ENCODE peak calls at places on chromosomes 2 and 18, in nine cellular contexts. M is GM23338; P is mammary epithelial cell; X is adrenal gland; J is AG04450; T is AG10803; Q is CD8-positive, alpha-beta T cell; N is PC-9; H is suprapubic skin. L is an unnamed sample.

GRCh38 chr2:21003572-21004180 is 40.2 kb downstream of the APOB start:
- DNase-seq in N (no peak), H (no peak), P (no peak), Q (no peak), X (no peak), M (no peak), J (no peak), T (no peak), L (no peak)

GRCh38 chr2:134665729-134666506 is 52.9 kb downstream of the TMEM163 start:
- DNase-seq in X (no peak), P (no peak), T (no peak), J (no peak), Q (no peak), H (no peak), M (no peak), N (no peak), L (no peak)

GRCh38 chr2:42234056-42234455 is 64.9 kb downstream of the EML4 start:
- DNase-seq in P (peak), J (peak), X (no peak), H (no peak), N (no peak), Q (no peak), M (peak), T (peak), L (peak)

GRCh38 chr2:185880396-185880795 is 141.8 kb downstream of the FSIP2 start:
- DNase-seq in N (no peak), J (no peak), M (peak), P (no peak), H (no peak), T (no peak), X (no peak), Q (no peak), L (no peak)

GRCh38 chr2:25310965-25311865 is 30.5 kb downstream of the DNMT3A start:
- DNase-seq in Q (no peak), P (peak), X (no peak), J (no peak), H (peak), N (peak), M (peak), T (no peak), L (no peak)

GRCh38 chr2:188853307-188853706 is 120.9 kb upstream of the COL3A1 start:
- DNase-seq in P (no peak), Q (no peak), N (no peak), X (no peak), H (no peak), T (peak), M (no peak), J (peak), L (peak)

GRCh38 chr2:96792772-96793749 is 23.0 kb upstream of the CNNM3 start:
- DNase-seq in Q (no peak), J (no peak), H (no peak), T (no peak), P (no peak), M (no peak), N (no peak), X (no peak), L (no peak)

GRCh38 chr2:23900927-23901322 is 26.0 kb downstream of the ATAD2B start:
- DNase-seq in M (no peak), J (peak), N (no peak), H (no peak), P (peak), X (no peak), T (peak), Q (no peak), L (peak)

GRCh38 chr2:43222472-43223146 is 3.8 kb downstream of the ZFP36L2 start:
- DNase-seq in M (no peak), N (no peak), H (no peak), J (no peak), P (peak), T (peak), Q (no peak), X (no peak), L (peak)

GRCh38 chr2:13601506-13601905 is 884.8 kb downstream of the TRIB2 start:
- DNase-seq in Q (no peak), P (no peak), J (no peak), M (no peak), T (no peak), N (no peak), H (no peak), X (no peak), L (no peak)

GRCh38 chr2:145158051-145158586 is 638.2 kb upstream of the ZEB2 start:
- DNase-seq in H (peak), P (peak), M (no peak), N (peak), J (peak), X (no peak), Q (no peak), T (peak), L (peak)

GRCh38 chr2:200698217-200698616 is 112.4 kb downstream of the AOX1 start:
- DNase-seq in X (no peak), T (no peak), Q (no peak), J (no peak), H (no peak), M (no peak), N (no peak), P (no peak), L (no peak)

GRCh38 chr2:172283476-172283875 is 143.9 kb upstream of the ITGA6 start:
- DNase-seq in X (no peak), P (no peak), Q (no peak), H (no peak), N (peak), M (no peak), T (peak), J (no peak), L (no peak)

GRCh38 chr18:23593720-23594119 is 7.4 kb upstream of the NPC1 start:
- DNase-seq in P (peak), N (no peak), M (no peak), X (no peak), H (no peak), T (peak), Q (no peak), J (peak), L (peak)

GRCh38 chr18:65259403-65259802 is 491.4 kb upstream of the CDH7 start:
- DNase-seq in T (no peak), N (no peak), Q (no peak), J (no peak), X (no peak), P (no peak), H (no peak), M (no peak), L (no peak)

GRCh38 chr2:73063909-73064875 is 7.3 kb downstream of the SFXN5 start:
- DNase-seq in H (no peak), J (peak), T (peak), M (peak), X (no peak), Q (no peak), N (peak), P (peak), L (peak)

GRCh38 chr2:12304494-12305228 is 412.1 kb upstream of the TRIB2 start:
- DNase-seq in Q (no peak), J (no peak), P (no peak), M (no peak), N (no peak), X (no peak), H (no peak), T (peak), L (peak)

GRCh38 chr2:36290306-36290705 is 65.3 kb upstream of the CRIM1 start:
- DNase-seq in M (no peak), H (no peak), J (no peak), P (no peak), N (no peak), T (peak), X (no peak), Q (no peak), L (no peak)

GRCh38 chr2:24908316-24908937 is 11.6 kb downstream of the ADCY3 start:
- DNase-seq in N (no peak), H (peak), X (no peak), M (no peak), Q (no peak), J (no peak), P (no peak), T (no peak), L (no peak)

GRCh38 chr2:208213508-208214120 is 23.8 kb upstream of the C2orf80 start:
- DNase-seq in J (no peak), N (no peak), M (no peak), X (no peak), H (no peak), Q (no peak), P (no peak), T (no peak), L (no peak)

GRCh38 chr2:157334797-157335196 is 9.2 kb upstream of the ERMN start:
- DNase-seq in H (no peak), J (no peak), T (no peak), N (no peak), M (no peak), X (no peak), P (no peak), Q (no peak), L (no peak)

GRCh38 chr2:240872317-240873097 is 3.9 kb downstream of the AGXT start:
- DNase-seq in M (no peak), P (no peak), T (no peak), X (no peak), J (no peak), Q (no peak), N (no peak), H (peak), L (no peak)

DNA sequence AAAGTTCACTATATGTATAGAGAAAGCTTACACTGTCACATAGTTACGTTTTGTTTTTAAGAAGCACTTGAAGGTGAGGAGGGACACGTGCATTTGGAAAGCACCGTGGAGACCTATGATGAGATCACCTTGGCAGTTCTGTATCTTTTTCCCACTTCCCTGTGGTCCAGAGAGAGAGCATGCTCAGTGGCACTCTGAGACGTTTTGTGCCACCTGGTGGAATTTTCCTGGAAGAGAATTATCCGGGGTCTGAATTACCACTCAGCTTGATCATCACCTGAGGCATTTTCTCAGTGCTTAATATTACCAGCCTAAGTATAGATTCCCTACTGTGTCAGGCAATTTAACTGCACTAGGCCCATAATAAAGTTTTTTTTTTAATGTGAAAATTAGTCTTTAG is 469.4 kb upstream of the SMIM21 start:
- DNase-seq in M (peak), P (peak), T (no peak), J (no peak), X (no peak), H (no peak), N (no peak), Q (no peak), L (no peak)
- TF ChIP-seq CTCF in M (no peak), P (no peak), T (peak), J (no peak), X (no peak), H (no peak), N (no peak), Q (no peak), L (no peak)

GRCh38 chr2:124025349-124025720 is 248 bp downstream of the CNTNAP5 start:
- DNase-seq in J (no peak), T (no peak), X (no peak), N (no peak), M (no peak), Q (no peak), H (no peak), P (no peak), L (no peak)
- H3K4me3 ChIP-seq in J (no peak), T (no peak), X (no peak), N (no peak), M (peak), Q (no peak), H (peak), P (no peak), L (no peak)

GRCh38 chr2:164917296-164917903 is 37.9 kb downstream of the SLC38A11 start:
- DNase-seq in Q (no peak), T (peak), J (no peak), P (peak), M (peak), H (peak), N (peak), X (peak), L (peak)
- TF ChIP-seq CTCF in Q (no peak), T (peak), J (peak), P (peak), M (peak), H (no peak), N (peak), X (peak), L (peak)

GRCh38 chr2:79622508-79622907 is 109.7 kb downstream of the CTNNA2 start:
- DNase-seq in J (no peak), X (no peak), H (no peak), Q (no peak), N (no peak), P (no peak), T (peak), M (no peak), L (no peak)
- H3K4me3 ChIP-seq in J (no peak), X (no peak), H (no peak), Q (no peak), N (no peak), P (no peak), T (no peak), M (no peak), L (no peak)

DNA sequence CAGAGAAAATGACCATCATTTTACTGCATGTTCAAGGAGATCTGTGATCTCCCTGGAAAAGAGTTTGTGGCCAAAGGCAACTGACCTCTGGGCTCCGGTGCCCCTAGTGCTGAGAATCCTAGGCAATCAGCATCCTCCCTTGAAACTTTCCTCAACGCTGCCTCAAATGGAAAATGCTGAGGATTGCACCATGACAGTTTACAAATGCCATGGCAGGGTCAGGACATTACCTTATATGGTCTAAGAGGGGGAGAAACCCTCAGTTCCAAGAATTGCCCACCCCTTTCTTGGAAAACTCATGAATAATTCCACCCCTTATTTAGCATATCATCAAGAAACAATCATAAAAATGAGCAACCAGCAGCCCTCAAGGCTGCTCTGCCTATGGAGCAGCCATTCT is 48.3 kb downstream of the ALPK2 start:
- DNase-seq in X (no peak), P (no peak), N (no peak), J (no peak), M (peak), H (no peak), T (peak), Q (no peak), L (peak)
- TF ChIP-seq CTCF in X (no peak), P (no peak), N (no peak), J (peak), M (no peak), H (no peak), T (peak), Q (no peak), L (no peak)

L was measured in fibroblast of villous mesenchyme.